ENCODE peak calls at places on chromosomes 7 and 10, in nine cellular contexts. A is CD8-positive, alpha-beta memory T cell; N is mammary epithelial cell; V is right lobe of liver; R is neuronal stem cell; W is gastrocnemius medialis; X is right cardiac atrium; K is dorsolateral prefrontal cortex; I is tibial nerve. Y is an unnamed sample. For H3K27me3, the result is how much of the 10 kb centered on the place peaks cover.

GRCh38 chr7:129719980-129720732 is 108.6 kb downstream of the NRF1 start:
- DNase-seq in R (no peak), W (no peak), V (no peak), I (no peak), A (no peak), X (no peak), K (no peak), N (no peak), Y (no peak)

GRCh38 chr7:6306471-6306870 is 34.0 kb upstream of the CYTH3 start:
- DNase-seq in V (no peak), K (no peak), N (peak), W (no peak), R (no peak), A (no peak), I (no peak), X (no peak), Y (no peak)

GRCh38 chr7:108351715-108352114 is 104.5 kb downstream of the NRCAM start:
- DNase-seq in A (no peak), X (no peak), K (no peak), W (no peak), R (no peak), I (no peak), N (no peak), V (no peak), Y (no peak)

GRCh38 chr7:105261689-105262088 is 127.0 kb downstream of the SRPK2 start:
- DNase-seq in K (no peak), A (no peak), I (no peak), R (no peak), V (no peak), W (peak), X (no peak), N (no peak), Y (no peak)

GRCh38 chr10:88991161-88991899 is 732 bp downstream of the FAS start:
- DNase-seq in N (peak), X (peak), V (peak), K (no peak), I (peak), W (peak), A (peak), R (peak), Y (peak)

GRCh38 chr7:101927389-101928306 is 110.2 kb downstream of the CUX1 start:
- DNase-seq in N (no peak), A (no peak), I (no peak), R (no peak), V (no peak), K (no peak), X (peak), W (peak), Y (no peak)

GRCh38 chr10:52965489-52965888 is 192.9 kb upstream of the MBL2 start:
- DNase-seq in V (peak), N (no peak), R (no peak), A (no peak), W (no peak), K (no peak), I (no peak), X (no peak), Y (no peak)

GRCh38 chr10:97185326-97186058 is at the start of gene SLIT1:
- DNase-seq in W (no peak), V (peak), I (no peak), A (no peak), N (no peak), X (no peak), K (no peak), R (no peak), Y (no peak)

GRCh38 chr7:66281678-66282593 is 76.8 kb downstream of the TPST1 start:
- DNase-seq in N (peak), V (no peak), R (no peak), K (peak), W (peak), A (no peak), I (no peak), X (peak), Y (no peak)

GRCh38 chr7:15764010-15764409 is 77.5 kb upstream of the MEOX2 start:
- DNase-seq in X (no peak), A (no peak), I (peak), N (no peak), V (no peak), W (no peak), K (no peak), R (no peak), Y (no peak)

GRCh38 chr7:15765753-15766152 is 79.3 kb upstream of the MEOX2 start:
- DNase-seq in X (no peak), I (no peak), W (no peak), A (no peak), N (no peak), V (no peak), K (no peak), R (peak), Y (no peak)

GRCh38 chr7:15764986-15765385 is 78.5 kb upstream of the MEOX2 start:
- DNase-seq in A (no peak), N (no peak), I (no peak), R (no peak), W (no peak), K (no peak), V (no peak), X (no peak), Y (no peak)
- H3K27ac ChIP-seq in A (no peak), N (no peak), I (peak), R (no peak), W (peak), K (no peak), V (no peak), X (no peak), Y (no peak)

GRCh38 chr10:123837771-123838170 is 53.8 kb downstream of the CPXM2 start:
- DNase-seq in A (no peak), W (no peak), X (no peak), V (no peak), I (no peak), K (no peak), N (no peak), R (no peak), Y (no peak)
- H3K27me3 ChIP-seq in A (under half), W (under half), X (under half), V (under half), I (under half), K (under half), N (under half), R (under half), Y (under half)

DNA sequence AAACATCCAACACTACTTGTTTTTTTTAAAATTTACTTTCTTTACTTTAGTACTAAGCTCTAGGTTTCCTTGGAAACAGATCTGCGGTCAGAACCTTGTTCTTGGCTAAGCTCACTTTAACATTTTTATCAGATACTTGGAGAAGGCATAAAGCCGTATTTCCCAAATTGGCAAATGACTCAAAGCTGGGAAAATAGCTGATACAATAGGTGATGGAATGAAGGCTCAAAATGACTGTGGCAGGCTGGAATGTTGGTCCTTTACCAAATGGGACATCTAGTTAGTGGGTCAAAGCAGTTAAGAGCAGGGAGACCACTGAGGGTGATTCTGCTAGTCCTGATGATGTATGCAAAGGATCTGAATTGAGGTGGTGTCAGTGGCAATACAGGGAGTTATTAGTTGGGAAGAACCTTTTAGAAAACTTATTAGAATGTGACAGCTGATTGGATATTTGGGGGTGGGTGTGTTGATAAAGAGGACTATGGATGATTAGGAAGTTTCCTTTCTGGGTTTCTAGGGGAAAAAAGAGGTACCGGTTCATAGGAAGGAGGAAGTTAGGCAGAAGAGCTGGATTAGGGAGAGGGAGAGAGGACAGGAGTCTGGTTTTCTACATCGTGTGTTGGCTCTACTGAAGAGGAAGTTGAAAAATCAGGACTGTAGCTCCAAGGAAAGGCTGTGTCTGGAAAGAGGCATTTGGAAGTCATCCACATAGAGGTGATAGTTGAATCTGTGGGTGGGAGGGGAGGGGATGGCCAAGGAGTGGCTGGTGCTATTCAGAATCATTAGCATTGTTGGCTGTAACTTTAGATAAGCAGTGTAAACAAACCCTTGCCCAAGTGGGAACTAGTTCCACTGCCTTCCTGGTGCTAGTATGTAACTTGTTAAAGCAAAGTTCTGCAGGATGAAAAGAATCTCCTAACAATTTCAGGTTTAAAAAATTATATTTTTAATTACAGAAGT is 13.1 kb downstream of the PLCE1 start:
- DNase-seq in I (no peak), K (no peak), W (no peak), R (no peak), V (no peak), X (no peak), A (no peak), N (no peak), Y (no peak)
- H3K4me3 ChIP-seq in I (no peak), K (no peak), W (no peak), R (no peak), V (no peak), X (no peak), A (no peak), N (no peak), Y (no peak)

GRCh38 chr7:147412109-147412508 is 1178.5 kb upstream of the C7orf33 start:
- DNase-seq in N (no peak), I (no peak), A (no peak), R (no peak), K (no peak), W (no peak), V (no peak), X (no peak), Y (no peak)

GRCh38 chr7:147413243-147413642 is 1177.3 kb upstream of the C7orf33 start:
- DNase-seq in K (no peak), N (no peak), V (no peak), X (no peak), R (no peak), I (no peak), A (no peak), W (no peak), Y (no peak)

GRCh38 chr7:147415991-147416390 is 1174.6 kb upstream of the C7orf33 start:
- DNase-seq in W (no peak), N (no peak), X (no peak), V (no peak), R (no peak), K (no peak), A (no peak), I (no peak), Y (no peak)

GRCh38 chr7:147411011-147411614 is 1179.5 kb upstream of the C7orf33 start:
- DNase-seq in R (no peak), A (no peak), K (no peak), N (no peak), W (no peak), V (no peak), X (no peak), I (no peak), Y (no peak)

DNA sequence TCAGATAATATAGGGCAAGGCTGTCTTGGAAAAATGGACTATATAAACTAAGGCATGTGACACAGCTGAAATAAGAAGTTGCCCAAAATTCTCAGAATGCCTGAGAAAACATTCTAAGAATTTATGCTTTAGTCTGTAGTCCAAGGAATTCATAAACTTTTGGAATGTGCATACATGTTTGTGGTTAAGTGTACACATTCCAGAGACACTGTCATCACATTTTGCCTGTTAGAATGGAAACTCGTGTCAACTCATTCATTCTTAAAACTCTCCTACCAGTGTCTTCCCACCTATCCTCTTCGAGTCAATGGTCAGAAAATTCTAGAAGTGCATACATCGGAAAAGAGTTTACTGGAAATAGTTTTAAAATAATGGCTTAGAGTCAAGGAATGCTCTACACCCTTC is 1177.8 kb upstream of the C7orf33 start:
- DNase-seq in N (peak), X (no peak), V (no peak), W (no peak), A (no peak), I (no peak), K (no peak), R (no peak), Y (no peak)
- H3K27ac ChIP-seq in N (no peak), X (no peak), V (no peak), W (no peak), A (no peak), I (no peak), K (no peak), R (no peak), Y (no peak)

DNA sequence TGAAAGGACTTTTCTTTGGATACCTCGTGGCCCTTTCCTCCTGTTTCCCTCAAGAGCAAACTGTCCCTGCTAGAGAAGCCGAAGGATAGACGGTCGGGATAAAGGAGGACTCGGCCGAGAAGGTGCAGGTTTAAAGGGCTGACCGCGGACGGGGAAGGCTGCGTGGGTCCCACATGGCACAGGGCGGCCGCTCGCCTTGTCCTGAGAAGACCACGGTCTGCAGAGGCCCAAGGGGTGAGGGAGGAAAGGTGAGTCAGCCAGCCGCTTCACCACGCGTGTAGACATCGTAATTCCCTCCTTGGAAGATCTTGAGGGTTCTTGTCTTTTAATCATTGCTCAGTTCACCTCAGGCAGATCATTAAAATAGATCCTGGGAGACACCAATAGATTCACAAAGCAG is 253.8 kb downstream of the DPP6 start:
- DNase-seq in N (no peak), V (no peak), K (no peak), R (no peak), A (no peak), X (no peak), W (no peak), I (no peak), Y (no peak)
- H3K27me3 ChIP-seq in N (under half), V (under half), K (under half), R (under half), A (under half), X (under half), W (under half), I (under half), Y (under half)

GRCh38 chr10:60573342-60573741 is 183.7 kb upstream of the ANK3 start:
- DNase-seq in V (no peak), A (no peak), X (no peak), R (peak), I (no peak), W (peak), K (no peak), N (no peak), Y (no peak)

GRCh38 chr10:60574388-60574787 is 184.7 kb upstream of the ANK3 start:
- DNase-seq in V (no peak), R (no peak), K (no peak), X (no peak), A (no peak), W (no peak), N (no peak), I (no peak), Y (no peak)

GRCh38 chr10:60570272-60570865 is 180.7 kb upstream of the ANK3 start:
- DNase-seq in N (no peak), K (peak), I (no peak), X (no peak), R (no peak), A (no peak), W (no peak), V (no peak), Y (no peak)

GRCh38 chr10:60570941-60571340 is 181.3 kb upstream of the ANK3 start:
- DNase-seq in W (no peak), R (no peak), A (no peak), X (no peak), K (no peak), I (no peak), N (no peak), V (no peak), Y (no peak)

DNA sequence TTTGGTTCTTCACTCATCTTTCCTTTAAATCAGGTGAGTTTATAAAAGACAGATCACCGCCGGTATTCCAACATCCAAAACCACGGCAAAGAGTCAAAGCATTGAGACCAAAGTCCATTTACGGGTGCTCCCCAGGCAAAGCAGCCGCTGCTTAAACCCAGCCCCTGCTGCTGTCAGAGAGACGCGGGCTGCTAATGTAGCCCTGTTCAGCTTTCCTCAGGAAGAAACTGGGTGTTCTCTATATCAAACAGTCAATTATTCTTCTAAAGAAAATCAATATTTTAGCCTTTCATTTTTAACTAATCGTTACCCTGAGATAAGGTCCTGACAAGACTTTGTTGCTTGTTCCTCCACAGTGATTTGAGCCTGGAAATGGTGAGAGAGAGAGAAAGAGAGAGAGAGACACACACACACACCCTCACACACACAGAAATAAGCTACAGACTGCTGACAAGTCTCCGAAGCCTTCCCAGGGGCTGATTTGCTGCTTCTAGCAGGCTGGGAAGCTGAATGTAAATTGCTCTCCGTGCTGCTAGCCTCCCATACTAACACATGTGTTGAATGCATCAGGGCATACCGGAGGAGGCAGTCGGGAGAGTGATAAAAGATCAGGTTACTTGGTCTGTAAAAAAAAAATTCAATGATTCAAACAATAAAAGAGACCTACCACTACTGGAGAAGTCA is 183.0 kb upstream of the ANK3 start:
- DNase-seq in X (peak), K (peak), N (peak), I (peak), A (no peak), R (peak), W (peak), V (peak), Y (no peak)
- H3K4me3 ChIP-seq in X (peak), K (peak), N (peak), I (peak), A (peak), R (no peak), W (peak), V (peak), Y (peak)

GRCh38 chr10:72156223-72156622 is 59.6 kb upstream of the ANAPC16 start:
- DNase-seq in W (no peak), K (no peak), N (no peak), V (no peak), X (no peak), R (no peak), I (no peak), A (no peak), Y (no peak)

GRCh38 chr10:72152286-72152685 is 63.5 kb upstream of the ANAPC16 start:
- DNase-seq in A (no peak), R (no peak), W (no peak), I (no peak), K (no peak), N (no peak), V (no peak), X (no peak), Y (no peak)

GRCh38 chr10:72162978-72163377 is 52.8 kb upstream of the ANAPC16 start:
- DNase-seq in W (no peak), K (no peak), V (no peak), X (no peak), R (no peak), N (peak), I (no peak), A (no peak), Y (no peak)

GRCh38 chr10:72158174-72158573 is 57.6 kb upstream of the ANAPC16 start:
- DNase-seq in R (no peak), I (no peak), X (no peak), W (no peak), V (no peak), K (peak), A (no peak), N (no peak), Y (no peak)
- H3K27ac ChIP-seq in R (peak), I (peak), X (no peak), W (no peak), V (no peak), K (peak), A (no peak), N (no peak), Y (no peak)

GRCh38 chr7:27162548-27162848 is 2.8 kb downstream of the HOXA9 start:
- DNase-seq in V (no peak), W (no peak), K (no peak), R (no peak), A (no peak), N (no peak), I (no peak), X (no peak), Y (no peak)
- H3K27me3 ChIP-seq in V (under half), W (under half), K (half or more), R (half or more), A (half or more), N (under half), I (under half), X (under half), Y (under half)

GRCh38 chr7:157516311-157516710 is 179.5 kb downstream of the DNAJB6 start:
- DNase-seq in W (no peak), I (no peak), K (no peak), R (no peak), V (no peak), N (no peak), X (no peak), A (no peak), Y (no peak)

GRCh38 chr7:157515342-157516041 is 178.7 kb downstream of the DNAJB6 start:
- DNase-seq in R (no peak), A (no peak), K (no peak), N (no peak), X (no peak), W (no peak), I (no peak), V (no peak), Y (no peak)

GRCh38 chr7:157518514-157519175 is 181.8 kb downstream of the DNAJB6 start:
- DNase-seq in R (no peak), A (no peak), N (no peak), K (no peak), I (no peak), W (no peak), X (no peak), V (no peak), Y (no peak)

GRCh38 chr7:157517782-157518513 is 181.1 kb downstream of the DNAJB6 start:
- DNase-seq in W (no peak), R (no peak), V (no peak), N (no peak), A (no peak), I (no peak), K (no peak), X (no peak), Y (no peak)

GRCh38 chr7:157516911-157517781 is 180.3 kb downstream of the DNAJB6 start:
- DNase-seq in I (no peak), V (no peak), X (no peak), R (no peak), K (no peak), N (no peak), A (no peak), W (no peak), Y (no peak)
- H3K4me3 ChIP-seq in I (no peak), V (no peak), X (no peak), R (no peak), K (no peak), N (no peak), A (no peak), W (no peak), Y (no peak)